ENCODE peak calls at places on chromosomes 12 and 14, in five cellular contexts. E is stomach, U is esophagus muscularis mucosa, O is HCT116, P is spleen. V is an unnamed sample.

GRCh38 chr12:120100630-120101029 is 15.9 kb downstream of the RAB35 start:
- DNase-seq in O (no peak), U (no peak), E (peak), P (no peak), V (peak)

GRCh38 chr12:19620222-19620621 is 180.9 kb downstream of the AEBP2 start:
- DNase-seq in U (no peak), E (peak), P (no peak), O (no peak), V (peak)

GRCh38 chr14:31388687-31389413 is 31.5 kb downstream of the HEATR5A start:
- DNase-seq in P (no peak), U (no peak), O (no peak), E (no peak), V (no peak)

GRCh38 chr14:47269788-47270492 is 405.5 kb downstream of the MDGA2 start:
- DNase-seq in E (no peak), P (no peak), O (no peak), U (no peak), V (no peak)

GRCh38 chr12:47343684-47344567 is 264.2 kb upstream of the AMIGO2 start:
- DNase-seq in E (no peak), P (no peak), U (no peak), O (no peak), V (no peak)

GRCh38 chr12:92068441-92068840 is 77.2 kb downstream of the BTG1 start:
- DNase-seq in O (no peak), E (no peak), U (no peak), P (no peak), V (no peak)

GRCh38 chr12:86216591-86216990 is 39.6 kb downstream of the MGAT4C start:
- DNase-seq in E (no peak), O (no peak), U (no peak), P (no peak), V (no peak)

GRCh38 chr12:132338781-132339180 is 9.4 kb upstream of the GALNT9 start:
- DNase-seq in U (no peak), E (no peak), O (no peak), P (no peak), V (no peak)

GRCh38 chr14:22872833-22873520 is 1.4 kb downstream of the LRP10 start:
- DNase-seq in U (no peak), O (no peak), P (no peak), E (no peak), V (no peak)

GRCh38 chr12:26689281-26689841 is 143.6 kb downstream of the ITPR2 start:
- DNase-seq in U (no peak), P (no peak), E (no peak), O (no peak), V (no peak)

GRCh38 chr12:29562167-29562776 is 64.8 kb upstream of the OVCH1 start:
- DNase-seq in P (no peak), E (no peak), O (no peak), U (no peak), V (no peak)

GRCh38 chr14:75771614-75772013 is 110.6 kb downstream of the TTLL5 start:
- DNase-seq in P (no peak), E (no peak), O (no peak), U (no peak), V (no peak)

GRCh38 chr14:103095210-103095778 is 769 bp downstream of the EXOC3L4 start:
- DNase-seq in E (no peak), O (no peak), P (no peak), U (no peak), V (peak)

DNA sequence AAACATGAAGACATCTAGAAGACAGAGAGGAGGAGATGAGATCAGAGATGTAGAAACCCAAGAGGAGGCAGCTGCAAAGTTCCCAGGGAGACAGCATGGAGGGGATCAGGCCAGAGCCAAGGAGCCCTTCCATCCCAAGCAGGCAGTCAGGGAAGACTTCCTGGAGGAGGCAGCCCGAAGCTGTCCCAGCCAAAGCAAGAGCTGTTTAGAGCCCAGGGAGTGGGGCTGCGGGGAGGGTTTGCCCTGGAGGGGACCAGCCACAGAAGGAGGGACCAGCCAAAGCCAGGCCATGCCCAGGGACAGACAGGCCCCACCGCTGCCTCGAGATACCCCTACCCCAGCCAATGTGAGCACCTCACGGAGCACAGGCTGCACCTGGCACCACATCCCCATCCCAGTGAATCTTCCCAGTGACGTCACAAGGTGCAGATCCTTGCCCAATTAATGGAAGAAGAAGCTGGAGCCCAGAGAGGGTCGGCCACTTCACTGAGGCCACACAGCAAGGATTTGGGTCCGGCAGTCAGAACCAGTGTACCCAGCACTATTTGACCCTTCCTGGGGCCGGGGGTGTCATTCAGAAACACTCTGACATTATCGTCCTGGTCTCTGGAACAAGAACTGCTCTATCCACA is 14.1 kb upstream of the DIO3 start:
- DNase-seq in U (no peak), P (no peak), O (no peak), E (no peak), V (no peak)
- TF ChIP-seq CTCF in U (no peak), P (no peak), O (no peak), E (no peak), V (no peak)

DNA sequence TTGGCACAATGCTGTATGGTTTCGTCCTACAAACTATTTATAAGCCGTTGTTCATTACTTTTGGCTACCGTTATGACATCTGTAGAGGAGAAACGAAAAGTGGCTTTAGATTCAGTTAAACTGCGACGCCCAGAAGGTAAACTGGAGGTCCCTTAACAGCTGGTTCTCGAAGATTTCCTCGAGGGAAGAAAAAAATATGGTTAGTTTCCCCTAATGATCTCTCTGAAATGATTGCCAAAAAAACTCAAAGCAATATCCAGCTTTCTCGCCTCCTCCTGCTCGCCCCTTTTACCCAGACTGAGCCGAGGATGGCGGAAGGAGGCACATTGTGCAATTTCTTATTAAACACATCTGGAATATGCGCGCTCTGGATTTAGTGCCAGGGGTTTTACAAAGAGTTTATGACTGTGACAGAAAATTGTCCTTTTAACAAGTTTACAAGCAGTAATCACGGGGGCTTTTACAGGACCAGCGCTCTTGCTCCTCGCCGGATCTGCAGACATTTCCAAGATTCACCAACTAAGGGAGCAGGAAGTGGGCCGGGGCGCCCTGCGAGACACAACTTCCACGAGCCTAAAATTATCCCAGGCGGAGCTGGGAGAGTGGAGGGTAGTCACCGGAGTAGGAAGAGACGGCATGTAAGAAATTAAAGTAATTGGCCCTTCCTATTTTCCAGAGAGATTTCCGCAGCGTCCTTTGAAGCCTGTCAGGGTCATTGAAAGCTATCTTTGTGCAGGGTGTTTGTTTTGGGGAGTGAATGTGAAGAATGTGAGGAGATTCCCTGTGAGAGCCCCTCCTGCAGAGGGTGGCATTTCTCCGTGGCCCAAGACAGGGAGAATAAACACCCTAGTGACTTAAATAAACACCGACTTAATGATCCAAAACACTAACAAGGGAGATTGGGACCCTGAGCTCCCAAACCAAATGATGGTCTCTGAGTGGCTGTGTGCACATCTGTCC is 5.6 kb downstream of the SIX1 start:
- DNase-seq in E (no peak), P (no peak), O (no peak), U (no peak), V (no peak)
- TF ChIP-seq POLR2AphosphoS5 in E (no peak), P (no peak), O (no peak), U (no peak), V (no peak)

DNA sequence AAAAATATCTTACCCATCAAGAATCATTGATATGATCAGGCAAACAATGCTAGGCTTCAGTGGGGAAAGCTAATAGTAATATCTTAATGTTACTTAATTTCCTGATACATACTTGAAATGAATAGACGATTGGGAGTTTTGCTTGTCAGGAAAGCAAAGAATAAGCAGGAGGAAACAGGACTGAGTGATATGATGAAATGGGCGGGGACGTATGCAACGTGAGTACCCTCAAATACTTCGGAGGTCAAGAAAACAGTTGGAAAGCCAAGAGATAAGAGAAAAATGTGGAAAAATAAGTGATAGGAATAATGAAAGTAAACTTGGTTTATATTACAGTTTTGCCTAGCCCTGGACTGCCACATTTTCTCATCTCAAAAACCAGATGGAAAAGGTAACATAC is 49.2 kb downstream of the METTL25 start:
- DNase-seq in P (no peak), U (no peak), E (no peak), O (no peak), V (no peak)
- H3K4me3 ChIP-seq in P (no peak), U (no peak), E (no peak), O (no peak), V (no peak)

GRCh38 chr12:98422809-98423208 is 92.6 kb upstream of the TMPO start:
- DNase-seq in P (no peak), U (peak), O (no peak), E (no peak), V (peak)
- TF ChIP-seq CTCF in P (no peak), U (no peak), O (peak), E (no peak), V (peak)

GRCh38 chr14:36659822-36660735 is 1.6 kb upstream of the PAX9 start:
- DNase-seq in U (no peak), P (no peak), E (no peak), O (no peak), V (no peak)
- TF ChIP-seq POLR2AphosphoS5 in U (no peak), P (no peak), E (no peak), O (no peak), V (no peak)

GRCh38 chr12:128968668-128969067 is 115.4 kb downstream of the GLT1D1 start:
- DNase-seq in U (no peak), E (no peak), P (no peak), O (no peak), V (no peak)

GRCh38 chr12:128961957-128962356 is 108.7 kb downstream of the GLT1D1 start:
- DNase-seq in E (no peak), P (peak), U (no peak), O (no peak), V (no peak)

GRCh38 chr12:128970110-128970509 is 116.8 kb downstream of the GLT1D1 start:
- DNase-seq in O (no peak), U (no peak), P (no peak), E (no peak), V (no peak)

GRCh38 chr12:128969480-128970055 is 116.3 kb downstream of the GLT1D1 start:
- DNase-seq in O (no peak), E (peak), P (no peak), U (no peak), V (peak)

GRCh38 chr12:128966411-128966810 is 113.1 kb downstream of the GLT1D1 start:
- DNase-seq in E (no peak), P (no peak), U (no peak), O (no peak), V (no peak)
- H3K4me3 ChIP-seq in E (no peak), P (no peak), U (no peak), O (no peak), V (no peak)

GRCh38 chr12:169528-170360 is 44.2 kb downstream of the SLC6A12 start:
- DNase-seq in P (no peak), E (no peak), U (no peak), O (no peak), V (no peak)
- TF ChIP-seq CTCF in P (no peak), E (no peak), U (no peak), O (no peak), V (no peak)

GRCh38 chr12:53192531-53193021 is 11.9 kb upstream of the CSAD start:
- DNase-seq in O (no peak), U (no peak), E (no peak), P (no peak), V (no peak)
- TF ChIP-seq POLR2AphosphoS5 in O (no peak), U (peak), E (no peak), P (peak), V (no peak)